ENCODE peak calls at places on chromosomes 2 and 18, in seven cellular contexts. P, M, W, E, D, F and Q are unnamed samples.

GRCh38 chr2:204389122-204389521 is 156.2 kb upstream of the PARD3B start:
- DNase-seq in D (no peak), W (no peak), P (no peak), F (no peak), E (no peak), M (no peak), Q (no peak)

GRCh38 chr2:169504651-169505050 is 4.9 kb upstream of the KLHL41 start:
- DNase-seq in P (no peak), M (no peak), F (no peak), E (no peak), W (no peak), D (no peak), Q (no peak)

GRCh38 chr2:239892480-239893235 is 132.5 kb downstream of the NDUFA10 start:
- DNase-seq in E (no peak), D (peak), M (no peak), P (no peak), W (no peak), F (no peak), Q (no peak)

GRCh38 chr2:214604861-214605260 is 194.0 kb downstream of the VWC2L start:
- DNase-seq in W (no peak), M (no peak), P (peak), F (no peak), E (no peak), D (no peak), Q (peak)

GRCh38 chr2:10285578-10286198 is 17.0 kb upstream of the HPCAL1 start:
- DNase-seq in P (peak), F (peak), W (peak), M (no peak), E (no peak), D (peak), Q (no peak)

GRCh38 chr2:204923957-204924356 is 378.7 kb downstream of the PARD3B start:
- DNase-seq in E (no peak), M (no peak), F (no peak), P (no peak), D (no peak), W (no peak), Q (no peak)

GRCh38 chr18:12159446-12159845 is 65.8 kb downstream of the ANKRD62 start:
- DNase-seq in E (no peak), D (no peak), W (no peak), P (peak), M (no peak), F (peak), Q (no peak)

GRCh38 chr18:5824370-5824984 is 70.8 kb downstream of the TMEM200C start:
- DNase-seq in F (no peak), P (no peak), M (no peak), D (no peak), E (no peak), W (no peak), Q (no peak)

GRCh38 chr2:32663864-32664263 is 36.0 kb downstream of the TTC27 start:
- DNase-seq in M (no peak), E (no peak), P (no peak), F (peak), D (no peak), W (no peak), Q (no peak)

GRCh38 chr2:23901966-23902942 is 24.7 kb downstream of the ATAD2B start:
- DNase-seq in P (peak), E (peak), M (no peak), W (no peak), D (no peak), F (peak), Q (peak)

GRCh38 chr2:157825885-157826284 is 50.2 kb downstream of the ACVR1 start:
- DNase-seq in P (no peak), F (peak), D (no peak), M (peak), E (peak), W (no peak), Q (peak)

GRCh38 chr2:218733615-218734021 is 23.0 kb downstream of the TTLL4 start:
- DNase-seq in E (no peak), D (peak), W (no peak), P (peak), F (peak), M (no peak), Q (peak)

GRCh38 chr2:42361728-42362298 is 796 bp upstream of the COX7A2L start:
- DNase-seq in P (no peak), E (no peak), D (no peak), W (no peak), F (no peak), M (no peak), Q (no peak)

GRCh38 chr2:113406114-113406513 is 31.4 kb upstream of the ZNG1B start:
- DNase-seq in F (no peak), M (peak), P (no peak), D (peak), W (peak), E (no peak), Q (no peak)

GRCh38 chr2:205700331-205701132 is 18.2 kb downstream of the NRP2 start:
- DNase-seq in P (peak), F (peak), M (peak), D (peak), W (no peak), E (no peak), Q (peak)

GRCh38 chr2:9789371-9789770 is 53.9 kb upstream of the TAF1B start:
- DNase-seq in M (no peak), E (no peak), F (no peak), P (no peak), D (no peak), W (no peak), Q (no peak)

DNA sequence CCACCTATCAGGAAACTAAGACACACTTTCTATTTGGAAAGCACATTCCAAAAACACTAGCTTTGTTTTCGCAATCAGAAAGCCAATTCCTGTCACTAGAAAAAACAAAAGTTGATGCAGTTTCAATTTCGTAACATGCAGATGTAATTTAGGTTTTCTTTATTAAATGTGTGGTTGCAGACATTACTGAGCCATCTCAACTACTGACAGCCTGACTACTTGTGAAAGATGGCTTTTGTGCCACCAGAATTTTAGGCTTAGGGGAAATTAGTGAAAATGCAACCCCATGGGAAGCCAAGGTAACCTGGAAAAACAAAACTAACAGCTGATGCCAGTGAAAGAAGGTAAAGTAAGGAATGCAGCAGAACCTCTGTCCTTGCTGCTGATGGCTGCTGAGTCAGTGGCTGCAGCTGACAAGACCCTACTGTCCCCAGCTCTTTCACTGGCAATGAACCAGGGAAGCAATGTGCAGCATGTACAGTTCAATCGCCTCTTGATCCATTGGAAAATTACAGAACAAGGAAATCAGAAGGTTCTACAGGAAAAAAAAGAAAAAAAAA is 34.9 kb downstream of the FEZ2 start:
- DNase-seq in W (no peak), M (no peak), F (peak), P (no peak), E (no peak), D (no peak), Q (no peak)
- H3K4me3 ChIP-seq in W (no peak), M (no peak), F (no peak), P (no peak), E (no peak), D (no peak), Q (peak)

GRCh38 chr2:230412846-230413245 is 3.2 kb upstream of the SP100 start:
- DNase-seq in E (no peak), F (no peak), P (no peak), W (peak), M (no peak), D (no peak), Q (no peak)

GRCh38 chr2:230411484-230412368 is 4.3 kb upstream of the SP100 start:
- DNase-seq in M (peak), D (peak), W (peak), P (peak), E (peak), F (peak), Q (no peak)

GRCh38 chr2:230410861-230411464 is 5.0 kb upstream of the SP100 start:
- DNase-seq in W (peak), D (no peak), F (no peak), M (no peak), P (no peak), E (no peak), Q (no peak)

GRCh38 chr2:230413465-230413864 is 2.5 kb upstream of the SP100 start:
- DNase-seq in E (no peak), P (no peak), D (no peak), W (no peak), M (no peak), F (no peak), Q (no peak)

GRCh38 chr2:230412369-230412706 is 3.7 kb upstream of the SP100 start:
- DNase-seq in E (no peak), W (no peak), M (no peak), D (no peak), P (no peak), F (no peak), Q (no peak)
- H3K4me3 ChIP-seq in E (peak), W (peak), M (peak), D (peak), P (peak), F (peak), Q (peak)

GRCh38 chr2:128237911-128238697 is 80.6 kb downstream of the HS6ST1 start:
- DNase-seq in E (no peak), M (no peak), W (no peak), D (no peak), P (no peak), F (no peak), Q (no peak)

GRCh38 chr2:128235581-128235980 is 83.1 kb downstream of the HS6ST1 start:
- DNase-seq in D (no peak), W (no peak), M (no peak), P (no peak), E (no peak), F (no peak), Q (no peak)

GRCh38 chr2:128236491-128237035 is 82.1 kb downstream of the HS6ST1 start:
- DNase-seq in D (no peak), P (peak), W (peak), M (no peak), E (no peak), F (peak), Q (peak)

GRCh38 chr2:128234613-128235012 is 84.1 kb downstream of the HS6ST1 start:
- DNase-seq in F (no peak), E (no peak), M (no peak), W (no peak), D (no peak), P (no peak), Q (no peak)

GRCh38 chr2:128237081-128237534 is 81.6 kb downstream of the HS6ST1 start:
- DNase-seq in F (no peak), D (no peak), P (no peak), M (no peak), E (no peak), W (no peak), Q (no peak)
- H3K4me3 ChIP-seq in F (no peak), D (no peak), P (no peak), M (no peak), E (no peak), W (no peak), Q (no peak)

DNA sequence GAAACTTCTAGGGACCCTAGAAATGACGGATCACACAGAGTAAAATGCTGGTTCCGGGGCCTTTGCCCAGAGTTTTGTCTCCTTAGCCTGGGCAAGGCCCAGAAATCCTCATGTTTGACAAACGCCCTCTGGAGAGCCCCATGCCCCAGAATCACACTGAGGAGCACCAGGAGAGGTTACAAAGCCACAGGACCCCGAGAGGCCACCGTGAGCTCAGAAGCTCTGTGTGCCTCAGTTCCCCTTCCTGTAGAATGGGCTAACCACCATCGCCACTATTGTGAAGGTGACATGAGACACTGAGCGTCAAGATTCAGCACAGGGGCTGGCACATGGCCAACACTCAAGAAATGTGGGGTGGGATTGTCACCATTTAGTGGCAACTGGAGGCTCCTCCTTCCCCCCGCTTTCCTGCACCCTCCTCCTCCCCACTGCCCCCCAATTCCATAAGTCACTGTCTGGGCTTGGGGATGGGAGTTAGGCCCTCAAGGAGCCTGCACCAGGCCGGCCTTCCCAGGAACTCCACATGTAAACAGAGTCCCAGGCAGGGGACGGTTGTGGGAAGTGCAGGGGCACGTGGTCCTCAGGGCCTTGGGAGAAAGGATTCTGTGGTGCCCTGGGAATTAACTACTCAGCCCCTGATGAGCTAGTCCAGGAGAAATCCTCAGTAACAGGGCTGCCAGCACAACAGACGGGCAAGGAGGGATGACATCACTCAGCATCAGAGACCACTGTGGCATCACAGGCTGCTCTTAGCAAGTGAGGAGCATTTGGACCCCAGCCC is 1.4 kb upstream of the NMUR1 start:
- DNase-seq in E (no peak), F (no peak), W (no peak), D (no peak), M (no peak), P (no peak), Q (peak)
- H3K4me3 ChIP-seq in E (no peak), F (no peak), W (no peak), D (no peak), M (no peak), P (no peak), Q (no peak)